ENCODE peak calls at places on chromosomes 12 and 14, in five cellular contexts. D, C, Y, B and V are unnamed samples. For H3K36me3, the result is how much of the 10 kb centered on the place peaks cover.

GRCh38 chr12:81092053-81092452 is 14.2 kb downstream of the ACSS3 start:
- DNase-seq in D (no peak), C (no peak), Y (no peak), B (no peak), V (no peak)

GRCh38 chr14:63893701-63894458 is 41.1 kb downstream of the SYNE2 start:
- DNase-seq in D (peak), C (peak), Y (no peak), B (peak), V (no peak)

GRCh38 chr14:104555621-104556255 is 23.8 kb upstream of the C14orf180 start:
- DNase-seq in D (no peak), C (no peak), Y (no peak), B (no peak), V (no peak)

GRCh38 chr12:132784580-132784979 is 22.9 kb upstream of the ANKLE2 start:
- DNase-seq in D (no peak), C (no peak), Y (no peak), B (no peak), V (no peak)

GRCh38 chr12:25034676-25035075 is 85.8 kb upstream of the BCAT1 start:
- DNase-seq in D (no peak), C (no peak), Y (no peak), B (no peak), V (no peak)

GRCh38 chr12:3189282-3189681 is 112.1 kb downstream of the TSPAN9 start:
- DNase-seq in D (no peak), C (no peak), Y (no peak), B (no peak), V (no peak)

GRCh38 chr14:38016497-38016896 is 191.2 kb upstream of the SSTR1 start:
- DNase-seq in D (no peak), C (no peak), Y (no peak), B (no peak), V (no peak)

GRCh38 chr12:124480469-124481256 is 86.7 kb downstream of the NCOR2 start:
- DNase-seq in D (peak), C (peak), Y (no peak), B (peak), V (no peak)

GRCh38 chr12:49367381-49368239 is at the start of gene SPATS2:
- DNase-seq in D (no peak), C (peak), Y (peak), B (no peak), V (no peak)

GRCh38 chr12:52631264-52631663 is 12.9 kb upstream of the KRT73 start:
- DNase-seq in D (no peak), C (no peak), Y (peak), B (no peak), V (no peak)

GRCh38 chr12:93954160-93955112 is 193.9 kb upstream of the PLXNC1 start:
- DNase-seq in D (peak), C (no peak), Y (no peak), B (no peak), V (no peak)

GRCh38 chr14:63902375-63902976 is 49.7 kb downstream of the SYNE2 start:
- DNase-seq in D (no peak), C (no peak), Y (no peak), B (no peak), V (no peak)

GRCh38 chr14:23376477-23377200 is at the start of gene CMTM5:
- DNase-seq in D (no peak), C (no peak), Y (peak), B (no peak), V (peak)

GRCh38 chr12:21774358-21775129 is at the start of gene KCNJ8:
- DNase-seq in D (peak), C (peak), Y (peak), B (no peak), V (peak)

DNA sequence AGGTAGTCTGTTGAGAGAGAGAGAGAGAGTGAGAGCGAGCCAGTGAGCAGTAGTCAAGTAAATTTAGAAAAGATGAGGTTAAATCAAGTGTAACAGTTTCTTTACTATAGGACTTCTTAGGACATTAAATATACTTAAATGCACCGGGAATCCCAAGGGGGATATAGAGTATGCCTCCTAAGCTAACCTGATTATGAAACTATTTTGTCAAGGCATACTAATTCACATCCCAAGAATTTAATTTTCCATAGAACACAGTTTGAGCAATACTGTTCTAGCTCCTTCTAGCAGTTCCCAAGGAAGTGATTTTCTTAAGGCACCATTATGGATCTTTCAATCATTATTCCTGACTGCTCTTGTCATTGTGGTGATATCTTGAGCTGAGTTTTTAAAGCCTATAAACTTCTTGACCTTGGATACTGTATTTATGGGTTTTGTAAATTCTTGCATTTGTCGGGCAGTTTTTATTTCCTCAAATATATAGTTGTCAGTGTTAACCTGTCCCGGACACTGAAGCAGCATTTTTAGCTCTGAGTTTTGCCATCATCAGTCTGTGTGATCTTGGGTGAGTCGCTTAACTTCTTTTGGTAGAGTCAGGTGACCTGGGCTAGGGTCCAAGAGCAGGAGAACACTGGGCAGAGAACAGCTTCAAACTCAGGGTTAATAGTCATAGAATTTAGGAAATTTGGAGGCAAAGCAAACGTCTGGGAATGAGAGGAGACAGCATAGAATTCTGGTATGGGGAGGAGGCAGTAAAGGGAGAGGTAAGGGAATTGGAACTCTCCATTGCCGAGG is 196.5 kb upstream of the FRMD6 start:
- DNase-seq in D (no peak), C (no peak), Y (no peak), B (no peak), V (no peak)
- H3K4ac ChIP-seq in D (peak), C (no peak), Y (no peak), B (no peak), V (no peak)

GRCh38 chr14:90277581-90278198 is 21.3 kb downstream of the PSMC1 start:
- DNase-seq in D (no peak), C (no peak), Y (no peak), B (no peak), V (no peak)
- H3K36me3 ChIP-seq in D (under half), C (half or more), Y (under half), B (under half), V (under half)

DNA sequence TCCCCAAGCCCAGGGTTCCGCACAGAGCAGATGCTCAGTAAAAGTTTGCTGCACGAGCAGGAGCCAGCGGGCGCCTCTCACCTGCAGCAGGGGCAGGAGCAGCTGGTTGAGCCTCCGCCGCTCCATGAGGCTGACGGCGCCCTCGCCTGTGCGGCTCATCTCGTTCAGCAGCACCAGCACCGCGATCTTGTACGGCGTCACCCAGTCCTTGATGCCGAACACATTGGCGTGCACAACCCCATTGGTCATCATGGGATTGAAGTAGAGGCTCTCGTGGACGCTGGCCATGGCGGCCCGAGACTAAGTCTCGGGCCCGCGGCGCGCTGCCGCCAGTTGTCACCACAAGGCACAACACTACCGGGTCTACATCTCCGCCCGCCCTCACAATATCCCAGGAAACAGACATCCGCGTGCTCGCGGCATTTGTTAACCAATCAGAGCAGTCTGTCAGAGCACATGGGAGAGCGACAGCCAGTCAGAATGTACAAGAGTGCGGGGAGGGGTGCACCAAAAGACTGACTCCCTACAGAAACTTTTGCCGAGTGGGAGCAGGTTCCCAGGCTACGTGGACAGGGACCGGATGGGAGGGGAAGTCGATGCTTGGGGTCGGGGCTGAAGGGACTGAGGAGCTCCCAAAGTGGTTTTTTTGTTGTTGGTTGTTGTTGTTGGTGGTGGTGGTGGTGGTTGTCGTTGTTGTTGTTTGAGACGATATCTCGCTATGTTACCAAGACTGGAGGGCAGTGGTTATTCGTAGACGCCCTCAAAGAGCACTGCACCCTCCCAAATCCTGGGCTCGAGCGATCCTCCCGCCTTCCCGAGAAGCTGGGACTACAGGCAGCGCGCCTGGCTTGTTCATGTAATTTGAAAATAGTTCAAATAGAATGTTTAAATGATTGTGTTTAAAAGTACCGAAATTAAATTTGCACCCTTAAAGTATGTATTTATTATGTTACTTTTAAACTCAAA is at the start of gene ANAPC5:
- DNase-seq in D (peak), C (peak), Y (peak), B (peak), V (peak)
- H3K14ac ChIP-seq in D (peak), C (no peak), Y (no peak), B (peak), V (no peak)

DNA sequence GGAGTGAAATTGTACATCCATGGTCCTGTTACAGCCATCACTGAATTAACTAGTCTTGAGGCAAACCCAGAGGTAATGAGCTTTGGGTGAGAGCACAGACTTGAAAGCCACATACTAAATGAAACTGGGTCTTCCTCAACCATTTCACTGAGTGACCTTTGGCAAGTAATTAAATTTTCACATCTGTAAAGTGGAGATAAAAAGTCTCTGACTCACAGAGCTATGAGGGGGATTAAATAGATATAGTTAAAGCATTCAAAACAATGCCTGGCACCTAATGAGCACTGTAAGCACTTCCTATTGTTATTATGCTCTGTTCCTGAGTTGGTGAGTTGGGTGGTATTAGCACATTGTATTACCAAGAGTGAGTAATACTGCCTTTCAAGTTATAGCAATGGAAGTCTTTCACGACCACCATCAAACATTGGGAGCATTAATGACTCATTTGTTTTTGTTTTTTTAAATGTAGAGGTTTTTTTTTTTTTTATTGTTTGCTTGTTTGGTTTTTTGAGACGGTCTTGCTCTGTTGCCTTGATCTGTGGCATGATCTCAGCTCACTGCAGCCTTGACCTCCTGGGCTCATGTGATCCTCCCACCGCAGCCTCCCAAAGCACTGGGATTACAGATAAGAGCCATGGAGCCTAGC is 12.5 kb upstream of the STRN3 start:
- DNase-seq in D (no peak), C (no peak), Y (no peak), B (no peak), V (no peak)
- H3K4ac ChIP-seq in D (no peak), C (no peak), Y (no peak), B (no peak), V (no peak)

GRCh38 chr12:98149270-98149669 is 366.1 kb upstream of the TMPO start:
- DNase-seq in D (no peak), C (no peak), Y (no peak), B (no peak), V (no peak)
- H3K36me3 ChIP-seq in D (under half), C (under half), Y (under half), B (under half), V (under half)